ENCODE peak calls at places on chromosomes 1 and 21, in eight cellular contexts. I is KG1; Z is HEK293T; Q is stimulated activated CD4-positive, alpha-beta T cell treated with anti-CD3 and anti-CD28 coated beads, Interleukin-1b, Interleukin-23, amount 100 ng/mL, for 24 hours; W is left ventricle myocardium superior; T is mesendoderm; N is HTR-8/SVneo; M is CD8-positive, alpha-beta T cell. P is an unnamed sample.

GRCh38 chr1:172269084-172269483 is 151.4 kb upstream of the C1orf105 start:
- DNase-seq in I (no peak), Z (no peak), Q (no peak), W (no peak), T (no peak), N (no peak), M (no peak), P (no peak)

GRCh38 chr1:170126691-170127090 is 19.1 kb upstream of the NTMT2 start:
- DNase-seq in I (no peak), Z (no peak), Q (no peak), W (no peak), T (peak), N (no peak), M (no peak), P (no peak)

GRCh38 chr21:22795091-22795490 is 1796.9 kb downstream of the NCAM2 start:
- DNase-seq in I (no peak), Z (no peak), Q (no peak), W (no peak), T (no peak), N (no peak), M (no peak), P (no peak)

GRCh38 chr1:2235300-2235998 is 7.3 kb downstream of the SKI start:
- DNase-seq in I (no peak), Z (no peak), Q (no peak), W (peak), T (no peak), N (no peak), M (peak), P (no peak)

GRCh38 chr1:10880063-10880462 is 83.6 kb upstream of the CASZ1 start:
- DNase-seq in I (no peak), Z (no peak), Q (no peak), W (no peak), T (no peak), N (no peak), M (no peak), P (no peak)

GRCh38 chr1:179121159-179121938 is 39.5 kb downstream of the TOR3A start:
- DNase-seq in I (no peak), Z (peak), Q (no peak), W (no peak), T (peak), N (peak), M (peak), P (peak)

GRCh38 chr21:46124083-46124925 is 26.4 kb downstream of the COL6A2 start:
- DNase-seq in I (no peak), Z (no peak), Q (no peak), W (peak), T (no peak), N (no peak), M (peak), P (no peak)

GRCh38 chr21:35198004-35198403 is 148.9 kb upstream of the RUNX1 start:
- DNase-seq in I (no peak), Z (no peak), Q (no peak), W (no peak), T (peak), N (peak), M (no peak), P (no peak)

GRCh38 chr1:26218906-26219494 is 15.0 kb upstream of the CEP85 start:
- DNase-seq in I (no peak), Z (no peak), Q (no peak), W (peak), T (no peak), N (no peak), M (no peak), P (no peak)

GRCh38 chr1:1358433-1359201 is at the start of gene MXRA8:
- DNase-seq in I (no peak), Z (no peak), Q (no peak), W (peak), T (peak), N (peak), M (peak), P (peak)

GRCh38 chr21:45950740-45951515 is 30.6 kb upstream of the COL6A1 start:
- DNase-seq in I (no peak), Z (no peak), Q (no peak), W (peak), T (peak), N (peak), M (no peak), P (no peak)

GRCh38 chr1:231107600-231108326 is 54.1 kb upstream of the TRIM67 start:
- DNase-seq in I (no peak), Z (no peak), Q (no peak), W (no peak), T (peak), N (no peak), M (no peak), P (no peak)

GRCh38 chr1:212669102-212669501 is 30.5 kb downstream of the BATF3 start:
- DNase-seq in I (no peak), Z (peak), Q (no peak), W (no peak), T (peak), N (peak), M (no peak), P (peak)

GRCh38 chr1:103160281-103160680 is 52.0 kb upstream of the COL11A1 start:
- DNase-seq in I (no peak), Z (no peak), Q (no peak), W (no peak), T (peak), N (no peak), M (no peak), P (no peak)

GRCh38 chr1:234973426-234974250 is 155.0 kb downstream of the TOMM20 start:
- DNase-seq in I (no peak), Z (no peak), Q (no peak), W (no peak), T (no peak), N (no peak), M (no peak), P (peak)

GRCh38 chr1:51564124-51564523 is 45.1 kb upstream of the EPS15 start:
- DNase-seq in I (no peak), Z (no peak), Q (no peak), W (no peak), T (no peak), N (no peak), M (no peak), P (peak)

GRCh38 chr1:150550222-150551048 is 1.2 kb downstream of the ADAMTSL4 start:
- DNase-seq in I (no peak), Z (no peak), Q (no peak), W (peak), T (peak), N (no peak), M (no peak), P (no peak)

GRCh38 chr21:29985866-29986265 is 46.1 kb upstream of the GRIK1 start:
- DNase-seq in I (no peak), Z (no peak), Q (no peak), W (no peak), T (no peak), N (no peak), M (no peak), P (no peak)

GRCh38 chr1:109298666-109299086 is 8.1 kb downstream of the MYBPHL start:
- DNase-seq in I (no peak), Z (no peak), Q (no peak), W (peak), T (no peak), N (peak), M (no peak), P (no peak)

GRCh38 chr1:15328785-15329480 is 80.8 kb upstream of the EFHD2 start:
- DNase-seq in I (no peak), Z (no peak), Q (no peak), W (peak), T (no peak), N (no peak), M (no peak), P (peak)

GRCh38 chr1:100912019-100912418 is 16.1 kb downstream of the SLC30A7 start:
- DNase-seq in I (no peak), Z (no peak), Q (no peak), W (no peak), T (no peak), N (no peak), M (no peak), P (no peak)

GRCh38 chr1:2194319-2194897 is at the start of gene FAAP20:
- DNase-seq in I (no peak), Z (peak), Q (peak), W (peak), T (peak), N (peak), M (no peak), P (peak)

GRCh38 chr1:219324171-219324570 is 150.5 kb downstream of the LYPLAL1 start:
- DNase-seq in I (no peak), Z (no peak), Q (no peak), W (no peak), T (no peak), N (no peak), M (no peak), P (no peak)

GRCh38 chr1:16237343-16237830 is 404 bp upstream of the CPLANE2 start:
- DNase-seq in I (no peak), Z (no peak), Q (no peak), W (peak), T (no peak), N (no peak), M (no peak), P (no peak)

GRCh38 chr1:163202833-163203451 is at the start of gene RGS5:
- DNase-seq in I (no peak), Z (no peak), Q (no peak), W (no peak), T (peak), N (no peak), M (no peak), P (no peak)

GRCh38 chr1:227792216-227793078 is 23.0 kb upstream of the PRSS38 start:
- DNase-seq in I (no peak), Z (peak), Q (no peak), W (no peak), T (peak), N (no peak), M (no peak), P (no peak)

GRCh38 chr1:219514728-219515127 is 98.2 kb downstream of the ZC3H11B start:
- DNase-seq in I (no peak), Z (no peak), Q (no peak), W (no peak), T (no peak), N (no peak), M (no peak), P (no peak)

GRCh38 chr21:35026617-35027557 is 22.2 kb downstream of the RUNX1 start:
- DNase-seq in I (peak), Z (no peak), Q (no peak), W (peak), T (peak), N (no peak), M (peak), P (peak)

P was measured in erythroblast.